ENCODE peak calls at places on chromosomes 2 and 18, in ten cellular contexts. F is SJSA1, B is sigmoid colon, H is left ventricle myocardium inferior, A is left lung, Z is fibroblast of lung, Y is GM12878, O is kidney, L is heart right ventricle, K is SK-N-SH. E is an unnamed sample.

GRCh38 chr2:240629968-240630770 is 4.9 kb downstream of the GPR35 start:
- DNase-seq in F (no peak), B (peak; percentile 56), H (no peak), A (peak; percentile 27), Z (no peak), Y (no peak), O (peak; percentile 69), L (no peak), K (peak; percentile 15), E (no peak)

GRCh38 chr18:61329398-61329797 is 3.8 kb upstream of the CDH20 start:
- DNase-seq in F (no peak), B (no peak), H (no peak), A (no peak), Z (no peak), Y (no peak), O (no peak), L (no peak), K (no peak), E (no peak)

GRCh38 chr2:9972621-9973445 is 21.3 kb downstream of the GRHL1 start:
- DNase-seq in F (peak; percentile 94), B (no peak), H (no peak), A (no peak), Z (peak; percentile 82), Y (no peak), O (no peak), L (no peak), K (no peak), E (no peak)

GRCh38 chr18:9106094-9106493 is 3.6 kb downstream of the NDUFV2 start:
- DNase-seq in F (no peak), B (no peak), H (no peak), A (no peak), Z (no peak), Y (no peak), O (no peak), L (no peak), K (no peak), E (no peak)

GRCh38 chr18:46344416-46345180 is 240.4 kb downstream of the HAUS1 start:
- DNase-seq in F (no peak), B (peak; percentile 43), H (no peak), A (no peak), Z (no peak), Y (no peak), O (no peak), L (no peak), K (no peak), E (no peak)

GRCh38 chr2:27736031-27736889 is 35.3 kb upstream of the MRPL33 start:
- DNase-seq in F (no peak), B (no peak), H (no peak), A (no peak), Z (peak; percentile 38), Y (no peak), O (no peak), L (no peak), K (no peak), E (no peak)

GRCh38 chr18:60506682-60507081 is 134.1 kb upstream of the MC4R start:
- DNase-seq in F (no peak), B (no peak), H (no peak), A (no peak), Z (no peak), Y (no peak), O (no peak), L (no peak), K (peak; percentile 36), E (no peak)

GRCh38 chr2:207014424-207014823 is 75.1 kb downstream of the CPO start:
- DNase-seq in F (no peak), B (no peak), H (no peak), A (no peak), Z (no peak), Y (no peak), O (no peak), L (no peak), K (no peak), E (no peak)

GRCh38 chr2:225735844-225736243 is 336.3 kb downstream of the NYAP2 start:
- DNase-seq in F (peak; percentile 88), B (no peak), H (no peak), A (no peak), Z (peak; percentile 91), Y (no peak), O (no peak), L (no peak), K (no peak), E (no peak)

GRCh38 chr18:37393945-37394609 is 171.5 kb downstream of the CELF4 start:
- DNase-seq in F (peak; percentile 7), B (peak; percentile 79), H (peak; percentile 83), A (peak; percentile 71), Z (peak; percentile 65), Y (no peak), O (peak; percentile 94), L (peak; percentile 83), K (peak; percentile 97), E (no peak)

GRCh38 chr2:241356871-241357260 is 781 bp downstream of the FARP2 start:
- DNase-seq in F (no peak), B (no peak), H (no peak), A (no peak), Z (no peak), Y (no peak), O (no peak), L (no peak), K (no peak), E (no peak)

GRCh38 chr18:47877892-47878291 is 52.6 kb downstream of the SMAD2 start:
- DNase-seq in F (peak; percentile 35), B (no peak), H (no peak), A (no peak), Z (peak; percentile 14), Y (no peak), O (no peak), L (no peak), K (no peak), E (no peak)

GRCh38 chr2:233714164-233714563 is 1.5 kb downstream of the UGT1A5 start:
- DNase-seq in F (no peak), B (no peak), H (no peak), A (no peak), Z (peak; percentile 24), Y (no peak), O (no peak), L (no peak), K (no peak), E (no peak)

GRCh38 chr2:176553685-176554106 is 284.5 kb downstream of the MTX2 start:
- DNase-seq in F (peak; percentile 76), B (peak; percentile 80), H (peak; percentile 54), A (peak; percentile 54), Z (peak; percentile 53), Y (no peak), O (peak; percentile 91), L (peak; percentile 61), K (peak; percentile 78), E (no peak)

GRCh38 chr2:174593574-174594203 is 3.9 kb downstream of the WIPF1 start:
- DNase-seq in F (peak; percentile 78), B (no peak), H (no peak), A (no peak), Z (peak; percentile 91), Y (peak; percentile 90), O (no peak), L (no peak), K (no peak), E (peak; percentile 82)

GRCh38 chr2:82823892-82824291 is 1635.2 kb downstream of the SUCLG1 start:
- DNase-seq in F (no peak), B (no peak), H (no peak), A (no peak), Z (no peak), Y (no peak), O (no peak), L (no peak), K (no peak), E (no peak)
- H3K4me1 ChIP-seq in F (no peaks in the 10 kb centered on the region), B (no peaks in the 10 kb centered on the region), H (no peaks in the 10 kb centered on the region), A (no peaks in the 10 kb centered on the region), Z (no peaks in the 10 kb centered on the region), Y (no peaks in the 10 kb centered on the region), O (no peaks in the 10 kb centered on the region), L (no peaks in the 10 kb centered on the region), K (no peaks in the 10 kb centered on the region), E (no peaks in the 10 kb centered on the region)

GRCh38 chr2:161432107-161432506 is 16.0 kb downstream of the TBR1 start:
- DNase-seq in F (no peak), B (no peak), H (no peak), A (no peak), Z (no peak), Y (no peak), O (no peak), L (no peak), K (no peak), E (no peak)
- H3K36me3 ChIP-seq in F (no peaks in the 10 kb centered on the region), B (no peaks in the 10 kb centered on the region), H (no peaks in the 10 kb centered on the region), A (no peaks in the 10 kb centered on the region), Z (no peaks in the 10 kb centered on the region), Y (no peaks in the 10 kb centered on the region), O (no peaks in the 10 kb centered on the region), L (no peaks in the 10 kb centered on the region), K (no peaks in the 10 kb centered on the region), E (no peaks in the 10 kb centered on the region)

GRCh38 chr18:22163432-22163831 is 6.0 kb upstream of the GATA6 start:
- DNase-seq in F (no peak), B (no peak), H (no peak), A (no peak), Z (no peak), Y (no peak), O (no peak), L (no peak), K (no peak), E (no peak)
- H3K4me3 ChIP-seq in F (no peak overlapping the region), B (no peak overlapping the region), H (no peak overlapping the region), A (no peak overlapping the region), Z (no peak overlapping the region), Y (no peak overlapping the region), O (no peak overlapping the region), L (no peak overlapping the region), K (no peak overlapping the region), E (no peak overlapping the region)

GRCh38 chr2:88835726-88836125 is 144.3 kb downstream of the RPIA start:
- DNase-seq in F (no peak), B (no peak), H (no peak), A (no peak), Z (no peak), Y (no peak), O (no peak), L (no peak), K (no peak), E (no peak)

GRCh38 chr2:88836351-88836750 is 144.9 kb downstream of the RPIA start:
- DNase-seq in F (no peak), B (no peak), H (no peak), A (no peak), Z (no peak), Y (no peak), O (no peak), L (no peak), K (no peak), E (no peak)

GRCh38 chr2:88834866-88835265 is 143.4 kb downstream of the RPIA start:
- DNase-seq in F (no peak), B (no peak), H (no peak), A (no peak), Z (no peak), Y (no peak), O (no peak), L (no peak), K (no peak), E (no peak)

GRCh38 chr2:88838165-88838635 is 146.7 kb downstream of the RPIA start:
- DNase-seq in F (no peak), B (no peak), H (no peak), A (no peak), Z (no peak), Y (no peak), O (no peak), L (no peak), K (no peak), E (no peak)

GRCh38 chr2:88837511-88838160 is 146.2 kb downstream of the RPIA start:
- DNase-seq in F (no peak), B (no peak), H (no peak), A (no peak), Z (no peak), Y (no peak), O (no peak), L (no peak), K (no peak), E (no peak)
- H3K4me1 ChIP-seq in F (no peaks in the 10 kb centered on the region), B (no peaks in the 10 kb centered on the region), H (peaks cover 4% of the 10 kb centered on the region), A (no peaks in the 10 kb centered on the region), Z (no peaks in the 10 kb centered on the region), Y (no peaks in the 10 kb centered on the region), O (no peaks in the 10 kb centered on the region), L (no peaks in the 10 kb centered on the region), K (no peaks in the 10 kb centered on the region), E (no peaks in the 10 kb centered on the region)

E was measured in naive thymus-derived CD4-positive, alpha-beta T cell.